ENCODE peak calls at places on chromosomes 1 and 21, in nine cellular contexts. Z, F, L, X, T, M, D, B and C are unnamed samples.

GRCh38 chr1:234149217-234149616 is 224.0 kb upstream of the COA6 start:
- DNase-seq in Z (no peak), F (no peak), L (no peak), X (no peak), T (no peak), M (no peak), D (no peak), B (no peak), C (no peak)

GRCh38 chr1:115090547-115090946 is 1.2 kb upstream of the TSPAN2 start:
- DNase-seq in Z (no peak), F (no peak), L (no peak), X (no peak), T (no peak), M (no peak), D (no peak), B (no peak), C (no peak)

GRCh38 chr21:46183910-46184624 is at the start of gene SPATC1L:
- DNase-seq in Z (peak; percentile 84), F (peak; percentile 34), L (no peak), X (no peak), T (no peak), M (peak; percentile 80), D (peak; percentile 14), B (no peak), C (no peak)

GRCh38 chr1:19818324-19818723 is 3.2 kb upstream of the RNF186 start:
- DNase-seq in Z (no peak), F (no peak), L (no peak), X (no peak), T (no peak), M (no peak), D (no peak), B (no peak), C (no peak)

GRCh38 chr1:59484090-59484489 is 187.2 kb downstream of the FGGY start:
- DNase-seq in Z (no peak), F (no peak), L (no peak), X (no peak), T (no peak), M (no peak), D (no peak), B (no peak), C (no peak)

GRCh38 chr21:46091631-46092025 is 6.3 kb upstream of the COL6A2 start:
- DNase-seq in Z (no peak), F (no peak), L (no peak), X (no peak), T (no peak), M (no peak), D (no peak), B (no peak), C (no peak)

GRCh38 chr1:173478099-173478555 is 992 bp downstream of the PRDX6 start:
- DNase-seq in Z (peak; percentile 49), F (no peak), L (no peak), X (no peak), T (no peak), M (peak; percentile 56), D (no peak), B (peak; percentile 34), C (no peak)

GRCh38 chr1:151499355-151499754 is 11.8 kb upstream of the CGN start:
- DNase-seq in Z (no peak), F (no peak), L (no peak), X (no peak), T (no peak), M (no peak), D (no peak), B (no peak), C (no peak)

GRCh38 chr1:40898434-40898900 is 36.3 kb upstream of the CITED4 start:
- DNase-seq in Z (no peak), F (no peak), L (no peak), X (no peak), T (no peak), M (no peak), D (no peak), B (peak; percentile 89), C (no peak)

GRCh38 chr1:19680644-19681043 is 16.0 kb downstream of the HTR6 start:
- DNase-seq in Z (no peak), F (no peak), L (no peak), X (no peak), T (no peak), M (no peak), D (no peak), B (no peak), C (no peak)

GRCh38 chr1:167661527-167662436 is 31.8 kb downstream of the RCSD1 start:
- DNase-seq in Z (no peak), F (no peak), L (no peak), X (no peak), T (no peak), M (no peak), D (no peak), B (no peak), C (no peak)

GRCh38 chr1:167977245-167977644 is 40.4 kb upstream of the MPC2 start:
- DNase-seq in Z (no peak), F (no peak), L (no peak), X (no peak), T (no peak), M (no peak), D (no peak), B (no peak), C (no peak)

GRCh38 chr1:230073371-230074035 is 6.5 kb downstream of the GALNT2 start:
- DNase-seq in Z (no peak), F (no peak), L (no peak), X (no peak), T (no peak), M (peak; percentile 60), D (no peak), B (no peak), C (no peak)

GRCh38 chr1:234170622-234171021 is 202.6 kb upstream of the COA6 start:
- DNase-seq in Z (no peak), F (no peak), L (no peak), X (no peak), T (no peak), M (no peak), D (no peak), B (no peak), C (no peak)

GRCh38 chr1:183124259-183124658 is 61.8 kb upstream of the LAMC2 start:
- DNase-seq in Z (peak; percentile 53), F (no peak), L (no peak), X (no peak), T (no peak), M (no peak), D (no peak), B (no peak), C (no peak)

GRCh38 chr1:242147096-242147976 is 148.4 kb upstream of the MAP1LC3C start:
- DNase-seq in Z (no peak), F (no peak), L (no peak), X (no peak), T (no peak), M (peak; percentile 56), D (no peak), B (peak; percentile 10), C (no peak)

GRCh38 chr1:199272690-199273089 is 633.9 kb downstream of the PTPRC start:
- DNase-seq in Z (peak; percentile 40), F (no peak), L (no peak), X (no peak), T (no peak), M (no peak), D (no peak), B (peak; percentile 86), C (no peak)

GRCh38 chr1:92884195-92884594 is 52.4 kb downstream of the RPL5 start:
- DNase-seq in Z (no peak), F (no peak), L (no peak), X (no peak), T (no peak), M (no peak), D (no peak), B (no peak), C (no peak)

GRCh38 chr1:90012305-90012704 is 17.4 kb downstream of the ZNF326 start:
- DNase-seq in Z (no peak), F (no peak), L (no peak), X (no peak), T (no peak), M (no peak), D (no peak), B (no peak), C (no peak)

GRCh38 chr1:115041654-115042053 is 12.0 kb downstream of the TSHB start:
- DNase-seq in Z (no peak), F (no peak), L (no peak), X (no peak), T (no peak), M (no peak), D (no peak), B (no peak), C (no peak)

GRCh38 chr1:213466578-213466977 is 415.5 kb downstream of the RPS6KC1 start:
- DNase-seq in Z (no peak), F (no peak), L (no peak), X (no peak), T (no peak), M (no peak), D (no peak), B (no peak), C (no peak)

GRCh38 chr1:70509996-70510876 is 99.2 kb downstream of the CTH start:
- DNase-seq in Z (peak; percentile 41), F (no peak), L (no peak), X (no peak), T (no peak), M (peak; percentile 74), D (no peak), B (peak; percentile 11), C (no peak)

GRCh38 chr1:26694185-26694572 is 1.6 kb upstream of the ARID1A start:
- DNase-seq in Z (no peak), F (no peak), L (no peak), X (no peak), T (no peak), M (no peak), D (no peak), B (no peak), C (no peak)

GRCh38 chr1:22712502-22713271 is 2.0 kb downstream of the EPHB2 start:
- DNase-seq in Z (no peak), F (peak; percentile 11), L (no peak), X (no peak), T (no peak), M (no peak), D (no peak), B (no peak), C (no peak)

GRCh38 chr1:111769517-111770146 is 13.9 kb downstream of the DDX20 start:
- DNase-seq in Z (no peak), F (peak; percentile 13), L (peak; percentile 21), X (peak; percentile 31), T (peak; percentile 48), M (peak; percentile 78), D (peak; percentile 18), B (peak; percentile 17), C (no peak)

GRCh38 chr1:244248426-244248825 is 197.3 kb downstream of the ZBTB18 start:
- DNase-seq in Z (no peak), F (no peak), L (no peak), X (no peak), T (no peak), M (no peak), D (no peak), B (no peak), C (no peak)

GRCh38 chr1:9942399-9942938 is 722 bp downstream of the LZIC start:
- DNase-seq in Z (no peak), F (no peak), L (no peak), X (no peak), T (no peak), M (peak; percentile 60), D (no peak), B (peak; percentile 6), C (no peak)

GRCh38 chr1:204706838-204707509 is 21.4 kb upstream of the LRRN2 start:
- DNase-seq in Z (no peak), F (no peak), L (no peak), X (no peak), T (no peak), M (no peak), D (no peak), B (no peak), C (no peak)

GRCh38 chr1:76125441-76126215 is 51.1 kb downstream of the ST6GALNAC3 start:
- DNase-seq in Z (no peak), F (no peak), L (no peak), X (no peak), T (no peak), M (peak; percentile 93), D (no peak), B (no peak), C (no peak)

GRCh38 chr1:67542747-67543146 is 112.5 kb upstream of the SERBP1 start:
- DNase-seq in Z (no peak), F (no peak), L (no peak), X (no peak), T (no peak), M (no peak), D (no peak), B (no peak), C (no peak)

GRCh38 chr1:56561227-56562019 is 17.9 kb downstream of the PLPP3 start:
- DNase-seq in Z (no peak), F (no peak), L (no peak), X (no peak), T (no peak), M (no peak), D (no peak), B (no peak), C (no peak)